ENCODE peak calls at places on chromosomes 16 and 17, in four cellular contexts. I is CD8-positive, alpha-beta T cell; M is M059J; Z is type B pancreatic cell. C is an unnamed sample.

GRCh38 chr17:65359016-65359415 is 202.4 kb downstream of the AXIN2 start:
- DNase-seq in Z (no peak), I (no peak), M (peak; percentile 94), C (no peak)

GRCh38 chr17:58565389-58566311 is 51.2 kb upstream of the MTMR4 start:
- DNase-seq in M (no peak), I (no peak), Z (no peak), C (no peak)

GRCh38 chr16:65249768-65250167 is 127.9 kb upstream of the CDH11 start:
- DNase-seq in Z (no peak), I (no peak), M (peak; percentile 40), C (no peak)

GRCh38 chr17:40310882-40311391 is 2.0 kb downstream of the RARA start:
- DNase-seq in M (peak; percentile 76), I (no peak), Z (no peak), C (no peak)

GRCh38 chr16:20866161-20866772 is 33.9 kb downstream of the DCUN1D3 start:
- DNase-seq in Z (no peak), M (peak; percentile 94), I (no peak), C (peak; percentile 63)

GRCh38 chr16:23948949-23949392 is 113.2 kb downstream of the PRKCB start:
- DNase-seq in Z (no peak), M (no peak), I (peak; percentile 69), C (no peak)

GRCh38 chr17:74347646-74348045 is 14.0 kb downstream of the BTBD17 start:
- DNase-seq in I (no peak), Z (no peak), M (no peak), C (no peak)

GRCh38 chr17:15039366-15039765 is 225.8 kb downstream of the PMP22 start:
- DNase-seq in I (no peak), Z (no peak), M (no peak), C (no peak)

GRCh38 chr17:21368545-21369246 is 7.5 kb upstream of the KCNJ12 start:
- DNase-seq in Z (no peak), M (no peak), I (no peak), C (peak; percentile 96)

GRCh38 chr17:72030067-72030899 is 90.5 kb upstream of the SOX9 start:
- DNase-seq in Z (peak; percentile 68), M (peak; percentile 84), I (no peak), C (peak; percentile 11)

GRCh38 chr17:17559164-17559563 is 32.3 kb downstream of the PEMT start:
- DNase-seq in Z (no peak), M (no peak), I (no peak), C (no peak)

GRCh38 chr17:18925187-18925586 is 26.8 kb upstream of the SLC5A10 start:
- DNase-seq in M (no peak), I (no peak), Z (no peak), C (no peak)

GRCh38 chr16:81767987-81768592 is 11.0 kb upstream of the PLCG2 start:
- DNase-seq in M (no peak), I (no peak), Z (no peak), C (no peak)

GRCh38 chr17:61460796-61461585 is 8.8 kb downstream of the TBX4 start:
- DNase-seq in Z (no peak), I (no peak), M (no peak), C (no peak)

GRCh38 chr17:80819422-80820164 is 172.0 kb upstream of the CHMP6 start:
- DNase-seq in Z (no peak), I (no peak), M (no peak), C (peak; percentile 58)

GRCh38 chr16:80122155-80122554 is 418.6 kb upstream of the DYNLRB2 start:
- DNase-seq in Z (no peak), M (no peak), I (no peak), C (no peak)

GRCh38 chr17:47735536-47736011 is 2.5 kb downstream of the TBX21 start:
- DNase-seq in Z (peak; percentile 58), M (no peak), I (no peak), C (no peak)

GRCh38 chr17:79997004-79997673 is 38.5 kb downstream of the TBC1D16 start:
- DNase-seq in I (peak; percentile 70), M (no peak), Z (no peak), C (peak; percentile 98)

GRCh38 chr16:71461686-71462648 is at the start of gene ZNF23:
- DNase-seq in Z (peak; percentile 88), M (peak; percentile 68), I (peak; percentile 80), C (peak; percentile 85)

C was measured in NB4.